ENCODE peak calls at places on chromosomes 5 and 9, in four cellular contexts. F is foreskin fibroblast, W is spleen, H is kidney. J is an unnamed sample.

GRCh38 chr5:178205010-178205748 is 846 bp downstream of the HNRNPAB start:
- DNase-seq in F (peak; percentile 75), W (peak; percentile 95), H (peak; percentile 95), J (peak; percentile 88)

GRCh38 chr9:83937861-83938455 is 16.7 kb upstream of the KIF27 start:
- DNase-seq in H (no peak), F (no peak), W (no peak), J (no peak)

GRCh38 chr5:52632281-52632680 is 155.4 kb upstream of the ITGA1 start:
- DNase-seq in H (no peak), W (no peak), F (no peak), J (no peak)

GRCh38 chr9:14031015-14031414 is 282.9 kb downstream of the NFIB start:
- DNase-seq in H (no peak), F (peak; percentile 55), W (no peak), J (no peak)

GRCh38 chr5:113489299-113489698 is 1.0 kb upstream of the MCC start:
- DNase-seq in H (no peak), W (no peak), F (peak; percentile 94), J (no peak)

GRCh38 chr5:178155065-178155464 is 1.4 kb upstream of the NHP2 start:
- DNase-seq in W (no peak), F (no peak), H (no peak), J (no peak)

GRCh38 chr9:126849811-126850210 is 10.6 kb upstream of the ZBTB34 start:
- DNase-seq in W (no peak), F (no peak), H (no peak), J (no peak)

GRCh38 chr5:86716121-86716520 is 98.4 kb downstream of the COX7C start:
- DNase-seq in F (no peak), H (no peak), W (no peak), J (no peak)

GRCh38 chr9:114372971-114373591 is 14.7 kb downstream of the AKNA start:
- DNase-seq in H (peak; percentile 89), W (peak; percentile 98), F (no peak), J (peak; percentile 87)

GRCh38 chr5:56212127-56212879 is 20.8 kb downstream of the ANKRD55 start:
- DNase-seq in F (no peak), H (no peak), W (no peak), J (no peak)

GRCh38 chr5:117013280-117013877 is 438.8 kb upstream of the SEMA6A start:
- DNase-seq in H (no peak), F (no peak), W (no peak), J (no peak)

GRCh38 chr5:171162602-171163001 is 146.4 kb upstream of the TLX3 start:
- DNase-seq in W (no peak), H (no peak), F (peak; percentile 14), J (no peak)

GRCh38 chr9:89036383-89036782 is 45.1 kb downstream of the S1PR3 start:
- DNase-seq in W (no peak), H (no peak), F (peak; percentile 49), J (no peak)

GRCh38 chr5:177576169-177576568 is 15.8 kb upstream of the TMED9 start:
- DNase-seq in W (no peak), H (no peak), F (no peak), J (no peak)

GRCh38 chr9:13083973-13084528 is 195.4 kb downstream of the MPDZ start:
- DNase-seq in W (no peak), F (peak; percentile 50), H (no peak), J (no peak)

GRCh38 chr5:1555808-1556681 is 32.3 kb upstream of the LPCAT1 start:
- DNase-seq in F (no peak), W (no peak), H (no peak), J (no peak)

GRCh38 chr9:8365029-8365428 is 565.5 kb upstream of the DMAC1 start:
- DNase-seq in W (no peak), F (peak; percentile 52), H (no peak), J (no peak)

GRCh38 chr9:129347323-129348120 is 169.5 kb upstream of the IER5L start:
- DNase-seq in W (no peak), F (peak; percentile 66), H (no peak), J (peak; percentile 70)

GRCh38 chr5:83927140-83927733 is 206.6 kb upstream of the HAPLN1 start:
- DNase-seq in W (no peak), H (peak; percentile 37), F (no peak), J (no peak)

GRCh38 chr9:126248680-126249079 is 77.9 kb upstream of the MVB12B start:
- DNase-seq in H (no peak), W (no peak), F (peak; percentile 42), J (no peak)

GRCh38 chr9:127853312-127854168 is 918 bp downstream of the ENG start:
- DNase-seq in W (no peak), H (peak; percentile 69), F (no peak), J (no peak)

GRCh38 chr9:111959960-111960359 is 63.3 kb downstream of the UGCG start:
- DNase-seq in F (no peak), H (no peak), W (no peak), J (no peak)

GRCh38 chr5:33890633-33891032 is 1.2 kb downstream of the ADAMTS12 start:
- DNase-seq in H (no peak), F (peak; percentile 39), W (no peak), J (no peak)
- TF ChIP-seq CTCF in H (no peak), F (peak; percentile 22), W (no peak), J (no peak)

DNA sequence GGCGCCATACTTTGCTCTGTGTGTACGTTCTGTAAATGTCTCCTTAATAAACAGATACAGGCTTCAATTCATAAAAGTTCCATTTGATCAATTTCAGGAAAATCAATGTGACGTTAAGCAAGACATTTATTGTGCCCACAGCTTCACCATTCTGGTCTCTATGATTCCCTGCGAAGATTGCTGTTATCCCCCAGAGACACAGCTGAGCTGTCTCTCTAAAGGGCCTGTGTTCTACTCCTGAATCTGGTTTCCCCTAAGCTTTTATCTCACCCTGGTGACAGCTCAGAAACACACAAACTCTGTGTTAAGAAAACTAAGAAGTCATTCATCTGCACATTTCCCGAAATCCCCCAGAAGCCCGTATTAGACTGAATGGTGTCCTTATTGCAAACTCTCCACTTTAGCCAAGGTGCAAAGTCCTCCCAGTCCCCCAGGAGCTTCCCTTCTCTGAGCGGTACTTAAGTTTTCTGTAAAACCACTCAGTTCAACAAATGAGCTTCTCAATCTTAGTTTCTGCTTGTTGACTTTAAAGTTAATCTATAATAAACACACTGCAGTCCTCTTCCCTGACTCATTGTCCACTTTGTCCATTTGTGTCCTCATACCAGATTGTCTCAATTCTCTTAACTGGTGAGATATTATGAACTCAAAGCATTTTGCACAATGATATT is 1.4 kb upstream of the C5orf15 start:
- DNase-seq in H (no peak), W (no peak), F (peak; percentile 45), J (no peak)
- H3K4me3 ChIP-seq in H (no peak overlapping the region), W (peak overlapping the region; percentile 86), F (no peak overlapping the region), J (no peak overlapping the region)

GRCh38 chr9:71987471-71988371 is 72.7 kb downstream of the C9orf57 start:
- DNase-seq in W (no peak), F (no peak), H (no peak), J (no peak)

GRCh38 chr9:71984388-71985069 is 73.1 kb downstream of the C9orf85 start:
- DNase-seq in F (peak; percentile 82), H (no peak), W (no peak), J (peak; percentile 33)

GRCh38 chr9:71981944-71982343 is 70.5 kb downstream of the C9orf85 start:
- DNase-seq in H (no peak), W (no peak), F (no peak), J (no peak)

GRCh38 chr9:71986860-71987259 is 73.6 kb downstream of the C9orf57 start:
- DNase-seq in H (no peak), F (no peak), W (no peak), J (no peak)

DNA sequence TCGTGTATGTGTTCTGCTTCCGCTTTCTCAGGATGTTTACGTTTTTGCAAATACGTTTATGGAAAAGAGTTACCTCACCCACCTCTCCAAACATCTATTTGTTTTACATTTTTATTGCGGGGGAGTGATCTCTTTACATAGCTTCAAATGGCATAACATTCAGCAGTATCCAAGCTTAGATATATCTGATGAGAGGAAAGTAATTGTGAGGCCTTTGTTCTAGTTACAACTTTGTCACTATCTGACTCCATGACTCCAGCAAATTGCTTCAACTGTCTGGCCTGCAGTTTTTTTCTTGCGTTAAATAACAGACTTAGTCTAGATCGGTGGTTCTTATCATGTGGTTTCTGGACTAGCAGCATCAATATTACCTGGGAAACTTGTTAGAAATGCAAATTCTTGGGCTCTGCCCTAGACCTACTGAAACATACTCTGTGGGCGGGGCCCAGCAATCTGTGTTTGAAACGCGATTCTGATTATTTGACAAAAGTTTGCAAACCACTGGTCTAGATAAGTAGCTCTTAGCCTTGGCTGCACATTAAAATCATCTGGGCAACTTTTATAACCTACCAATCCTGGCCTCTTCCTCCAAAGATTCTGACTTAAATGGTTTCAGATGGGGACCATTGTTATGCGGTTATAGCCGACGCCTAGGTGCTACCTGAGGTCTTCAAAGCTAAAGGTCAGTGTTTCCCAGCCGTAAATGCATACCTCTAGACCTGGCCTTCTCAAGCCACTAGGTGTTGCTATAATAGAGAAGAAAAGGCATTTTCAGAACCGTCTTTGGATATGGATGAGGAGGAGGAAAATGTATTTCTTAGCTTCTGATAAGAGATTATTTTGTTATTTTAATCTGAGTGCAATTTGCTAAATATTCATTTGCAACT is 73.9 kb downstream of the C9orf85 start:
- DNase-seq in F (no peak), W (no peak), H (no peak), J (no peak)
- TF ChIP-seq CTCF in F (no peak), W (no peak), H (peak; percentile 54), J (no peak)

GRCh38 chr5:128536229-128536860 is 1.7 kb downstream of the FBN2 start:
- DNase-seq in F (peak; percentile 16), H (no peak), W (no peak), J (no peak)
- H3K4me3 ChIP-seq in F (peak overlapping the region; percentile 92), H (no peak overlapping the region), W (no peak overlapping the region), J (no peak overlapping the region)

GRCh38 chr9:37026085-37026935 is 7.8 kb downstream of the PAX5 start:
- DNase-seq in F (no peak), W (peak; percentile 78), H (peak; percentile 72), J (no peak)
- TF ChIP-seq CTCF in F (no peak), W (no peak), H (no peak), J (no peak)

GRCh38 chr5:149596712-149597111 is 15.4 kb downstream of the ARHGEF37 start:
- DNase-seq in H (no peak), F (no peak), W (no peak), J (no peak)

GRCh38 chr5:149593370-149593769 is 12.1 kb downstream of the ARHGEF37 start:
- DNase-seq in W (no peak), F (no peak), H (no peak), J (no peak)

GRCh38 chr5:149598966-149599365 is 17.7 kb downstream of the ARHGEF37 start:
- DNase-seq in H (no peak), F (no peak), W (no peak), J (no peak)

GRCh38 chr5:149597618-149598017 is 16.3 kb downstream of the ARHGEF37 start:
- DNase-seq in W (no peak), H (no peak), F (no peak), J (no peak)

DNA sequence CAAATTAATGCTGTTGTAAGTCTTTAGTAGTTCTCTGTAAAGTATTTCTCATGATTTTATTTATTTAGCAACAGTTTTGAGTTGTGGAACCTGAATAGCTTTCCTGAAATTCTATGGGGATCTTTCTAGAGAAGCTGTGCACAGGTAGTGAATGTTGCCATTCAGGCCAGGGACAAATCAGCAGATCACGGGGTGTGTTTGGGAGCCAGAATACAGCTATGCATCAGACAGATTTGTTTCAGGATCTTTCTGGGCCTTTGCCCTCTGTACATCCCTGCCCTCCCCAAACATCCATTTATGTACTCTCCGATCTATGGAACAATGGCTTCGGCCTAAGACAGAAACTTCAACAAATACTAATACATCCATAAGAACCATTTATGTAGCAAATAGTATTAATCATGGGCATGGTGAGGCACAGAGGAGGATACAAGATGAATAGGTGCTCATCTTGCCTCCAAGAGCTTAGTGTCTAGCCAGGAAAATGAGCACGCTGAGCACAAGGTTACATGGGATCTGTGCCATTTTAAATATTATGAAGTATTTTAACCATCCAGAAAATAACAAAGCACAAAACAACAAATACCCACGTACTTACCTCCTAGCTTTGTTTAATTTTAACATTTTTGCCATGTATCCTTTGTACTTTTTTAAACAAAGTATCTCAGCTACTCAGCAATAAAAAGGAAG is 13.1 kb downstream of the ARHGEF37 start:
- DNase-seq in F (no peak), H (no peak), W (no peak), J (no peak)
- H3K4me3 ChIP-seq in F (no peak overlapping the region), H (no peak overlapping the region), W (no peak overlapping the region), J (no peak overlapping the region)